ENCODE peak calls at places on chromosomes 11 and 22, in eight cellular contexts. One of them, this sample, is unnamed.

GRCh38 chr11:130457909-130458729 is 9.7 kb downstream of the ADAMTS15 start:
- DNase-seq in NCI-H2171: no peak
- DNase-seq in activated CD4-positive, alpha-beta T cell treated with anti-CD3 and anti-CD28 coated beads for 48 hours: no peak
- DNase-seq in esophagus squamous epithelium: no peak
- DNase-seq in GM12865: no peak
- DNase-seq in NCI-H345: no peak
- DNase-seq in sigmoid colon: no peak
- DNase-seq in NCI-H1105 treated with DMSO at 0.1 percent for 48 hours: no peak
- DNase-seq in this sample: no peak

GRCh38 chr11:64562723-64563351 is 28.2 kb upstream of the SLC22A12 start:
- DNase-seq in NCI-H2171: no peak
- DNase-seq in activated CD4-positive, alpha-beta T cell treated with anti-CD3 and anti-CD28 coated beads for 48 hours: no peak
- DNase-seq in esophagus squamous epithelium: no peak
- DNase-seq in NCI-H1105 treated with DMSO at 0.1 percent for 48 hours: no peak
- DNase-seq in NCI-H345: no peak
- DNase-seq in sigmoid colon: no peak
- DNase-seq in GM12865: no peak
- DNase-seq in this sample: no peak

GRCh38 chr11:85385561-85385960 is 241.6 kb downstream of the DLG2 start:
- DNase-seq in activated CD4-positive, alpha-beta T cell treated with anti-CD3 and anti-CD28 coated beads for 48 hours: no peak
- DNase-seq in NCI-H2171: no peak
- DNase-seq in GM12865: no peak
- DNase-seq in sigmoid colon: no peak
- DNase-seq in esophagus squamous epithelium: no peak
- DNase-seq in NCI-H1105 treated with DMSO at 0.1 percent for 48 hours: no peak
- DNase-seq in NCI-H345: no peak
- DNase-seq in this sample: no peak

GRCh38 chr11:67356867-67357561 is 3.7 kb upstream of the POLD4 start:
- DNase-seq in sigmoid colon: peak; percentile 84
- DNase-seq in NCI-H2171: peak; percentile 23
- DNase-seq in activated CD4-positive, alpha-beta T cell treated with anti-CD3 and anti-CD28 coated beads for 48 hours: peak; percentile 75
- DNase-seq in GM12865: peak; percentile 86
- DNase-seq in NCI-H1105 treated with DMSO at 0.1 percent for 48 hours: peak; percentile 63
- DNase-seq in esophagus squamous epithelium: no peak
- DNase-seq in NCI-H345: peak; percentile 57
- DNase-seq in this sample: no peak

GRCh38 chr11:3000032-3000961 is 8.2 kb upstream of the NAP1L4 start:
- DNase-seq in activated CD4-positive, alpha-beta T cell treated with anti-CD3 and anti-CD28 coated beads for 48 hours: no peak
- DNase-seq in esophagus squamous epithelium: no peak
- DNase-seq in GM12865: no peak
- DNase-seq in sigmoid colon: peak; percentile 94
- DNase-seq in NCI-H1105 treated with DMSO at 0.1 percent for 48 hours: peak; percentile 97
- DNase-seq in NCI-H2171: no peak
- DNase-seq in NCI-H345: peak; percentile 98
- DNase-seq in this sample: no peak

GRCh38 chr11:34178422-34178821 is 73.0 kb downstream of the NAT10 start:
- DNase-seq in sigmoid colon: no peak
- DNase-seq in NCI-H2171: no peak
- DNase-seq in esophagus squamous epithelium: no peak
- DNase-seq in NCI-H345: no peak
- DNase-seq in GM12865: peak; percentile 26
- DNase-seq in NCI-H1105 treated with DMSO at 0.1 percent for 48 hours: no peak
- DNase-seq in activated CD4-positive, alpha-beta T cell treated with anti-CD3 and anti-CD28 coated beads for 48 hours: no peak
- DNase-seq in this sample: no peak

GRCh38 chr22:50141891-50142363 is 28.6 kb upstream of the PANX2 start:
- DNase-seq in NCI-H2171: no peak
- DNase-seq in esophagus squamous epithelium: no peak
- DNase-seq in sigmoid colon: peak; percentile 22
- DNase-seq in activated CD4-positive, alpha-beta T cell treated with anti-CD3 and anti-CD28 coated beads for 48 hours: no peak
- DNase-seq in NCI-H345: peak; percentile 66
- DNase-seq in NCI-H1105 treated with DMSO at 0.1 percent for 48 hours: peak; percentile 14
- DNase-seq in GM12865: no peak
- DNase-seq in this sample: no peak

GRCh38 chr22:41308544-41308947 is 7.2 kb downstream of the ZC3H7B start:
- DNase-seq in NCI-H1105 treated with DMSO at 0.1 percent for 48 hours: no peak
- DNase-seq in NCI-H345: no peak
- DNase-seq in activated CD4-positive, alpha-beta T cell treated with anti-CD3 and anti-CD28 coated beads for 48 hours: no peak
- DNase-seq in sigmoid colon: no peak
- DNase-seq in NCI-H2171: no peak
- DNase-seq in GM12865: no peak
- DNase-seq in esophagus squamous epithelium: no peak
- DNase-seq in this sample: no peak

GRCh38 chr22:40396882-40397281 is 26.5 kb downstream of the SGSM3 start:
- DNase-seq in activated CD4-positive, alpha-beta T cell treated with anti-CD3 and anti-CD28 coated beads for 48 hours: no peak
- DNase-seq in NCI-H1105 treated with DMSO at 0.1 percent for 48 hours: peak; percentile 34
- DNase-seq in GM12865: no peak
- DNase-seq in esophagus squamous epithelium: no peak
- DNase-seq in sigmoid colon: no peak
- DNase-seq in NCI-H345: peak; percentile 68
- DNase-seq in NCI-H2171: peak; percentile 83
- DNase-seq in this sample: no peak

GRCh38 chr22:48403521-48403921 is 1424.2 kb downstream of the BRD1 start:
- DNase-seq in NCI-H1105 treated with DMSO at 0.1 percent for 48 hours: no peak
- DNase-seq in NCI-H2171: no peak
- DNase-seq in NCI-H345: peak; percentile 3
- DNase-seq in esophagus squamous epithelium: no peak
- DNase-seq in sigmoid colon: no peak
- DNase-seq in activated CD4-positive, alpha-beta T cell treated with anti-CD3 and anti-CD28 coated beads for 48 hours: no peak
- DNase-seq in GM12865: no peak
- DNase-seq in this sample: no peak

GRCh38 chr11:102316505-102316904 is 779 bp upstream of the BIRC3 start:
- DNase-seq in esophagus squamous epithelium: no peak
- DNase-seq in sigmoid colon: no peak
- DNase-seq in NCI-H1105 treated with DMSO at 0.1 percent for 48 hours: no peak
- DNase-seq in NCI-H345: no peak
- DNase-seq in NCI-H2171: no peak
- DNase-seq in GM12865: peak; percentile 64
- DNase-seq in activated CD4-positive, alpha-beta T cell treated with anti-CD3 and anti-CD28 coated beads for 48 hours: no peak
- DNase-seq in this sample: no peak

GRCh38 chr11:15670520-15671070 is 555.9 kb downstream of the INSC start:
- DNase-seq in GM12865: no peak
- DNase-seq in NCI-H1105 treated with DMSO at 0.1 percent for 48 hours: no peak
- DNase-seq in NCI-H2171: no peak
- DNase-seq in sigmoid colon: no peak
- DNase-seq in activated CD4-positive, alpha-beta T cell treated with anti-CD3 and anti-CD28 coated beads for 48 hours: no peak
- DNase-seq in NCI-H345: peak; percentile 52
- DNase-seq in esophagus squamous epithelium: no peak
- DNase-seq in this sample: no peak

GRCh38 chr11:2378527-2379210 is 1.6 kb downstream of the CD81 start:
- DNase-seq in NCI-H1105 treated with DMSO at 0.1 percent for 48 hours: no peak
- DNase-seq in GM12865: no peak
- DNase-seq in esophagus squamous epithelium: no peak
- DNase-seq in NCI-H345: no peak
- DNase-seq in sigmoid colon: peak; percentile 88
- DNase-seq in NCI-H2171: no peak
- DNase-seq in activated CD4-positive, alpha-beta T cell treated with anti-CD3 and anti-CD28 coated beads for 48 hours: no peak
- DNase-seq in this sample: no peak

GRCh38 chr11:11629368-11629767 is 7.6 kb upstream of the GALNT18 start:
- DNase-seq in GM12865: no peak
- DNase-seq in sigmoid colon: no peak
- DNase-seq in esophagus squamous epithelium: no peak
- DNase-seq in activated CD4-positive, alpha-beta T cell treated with anti-CD3 and anti-CD28 coated beads for 48 hours: no peak
- DNase-seq in NCI-H1105 treated with DMSO at 0.1 percent for 48 hours: no peak
- DNase-seq in NCI-H345: no peak
- DNase-seq in NCI-H2171: no peak
- DNase-seq in this sample: no peak

GRCh38 chr11:92911478-92911877 is 58.0 kb upstream of the MTNR1B start:
- DNase-seq in NCI-H1105 treated with DMSO at 0.1 percent for 48 hours: peak; percentile 89
- DNase-seq in NCI-H2171: no peak
- DNase-seq in esophagus squamous epithelium: no peak
- DNase-seq in GM12865: no peak
- DNase-seq in activated CD4-positive, alpha-beta T cell treated with anti-CD3 and anti-CD28 coated beads for 48 hours: no peak
- DNase-seq in NCI-H345: peak; percentile 57
- DNase-seq in sigmoid colon: no peak
- DNase-seq in this sample: no peak

This sample was measured in cortex of kidney.